ENCODE peak calls at places on chromosome X, in four cellular contexts. One of them, this sample, is unnamed.

GRCh38 chrX:137567474-137568232 is 1.7 kb downstream of the ZIC3 start:
- DNase-seq in spleen: no peak
- DNase-seq in epithelial cell of esophagus: no peak
- DNase-seq in Peyer's patch: no peak
- DNase-seq in this sample: peak

GRCh38 chrX:72461766-72462165 is 110.9 kb downstream of the HDAC8 start:
- DNase-seq in spleen: no peak
- DNase-seq in epithelial cell of esophagus: no peak
- DNase-seq in Peyer's patch: no peak
- DNase-seq in this sample: no peak

GRCh38 chrX:19028560-19028959 is 44.6 kb upstream of the PHKA2 start:
- DNase-seq in spleen: no peak
- DNase-seq in epithelial cell of esophagus: no peak
- DNase-seq in Peyer's patch: no peak
- DNase-seq in this sample: no peak

GRCh38 chrX:112259375-112259774 is 176.8 kb upstream of the TRPC5 start:
- DNase-seq in spleen: no peak
- DNase-seq in epithelial cell of esophagus: no peak
- DNase-seq in Peyer's patch: no peak
- DNase-seq in this sample: no peak

GRCh38 chrX:104135677-104136076 is 21.1 kb downstream of the SLC25A53 start:
- DNase-seq in spleen: no peak
- DNase-seq in epithelial cell of esophagus: no peak
- DNase-seq in Peyer's patch: no peak
- DNase-seq in this sample: peak

GRCh38 chrX:413322-414201 is 26.9 kb upstream of the PPP2R3B start:
- DNase-seq in spleen: no peak
- DNase-seq in epithelial cell of esophagus: no peak
- DNase-seq in Peyer's patch: no peak
- DNase-seq in this sample: peak

GRCh38 chrX:40543661-40544328 is 37.0 kb upstream of the ATP6AP2 start:
- DNase-seq in spleen: no peak
- DNase-seq in epithelial cell of esophagus: peak
- DNase-seq in Peyer's patch: no peak
- DNase-seq in this sample: peak

GRCh38 chrX:42978655-42979379 is 200.9 kb upstream of the PPP1R2C start:
- DNase-seq in spleen: no peak
- DNase-seq in epithelial cell of esophagus: no peak
- DNase-seq in Peyer's patch: no peak
- DNase-seq in this sample: no peak

GRCh38 chrX:111447298-111447697 is 35.3 kb upstream of the DCX start:
- DNase-seq in spleen: no peak
- DNase-seq in epithelial cell of esophagus: peak
- DNase-seq in Peyer's patch: no peak
- DNase-seq in this sample: no peak

GRCh38 chrX:110965409-110965808 is 130.6 kb upstream of the PAK3 start:
- DNase-seq in spleen: no peak
- DNase-seq in epithelial cell of esophagus: peak
- DNase-seq in Peyer's patch: no peak
- DNase-seq in this sample: peak

GRCh38 chrX:11398785-11399184 is 105.6 kb downstream of the AMELX start:
- DNase-seq in spleen: no peak
- DNase-seq in epithelial cell of esophagus: no peak
- DNase-seq in Peyer's patch: no peak
- DNase-seq in this sample: no peak

DNA sequence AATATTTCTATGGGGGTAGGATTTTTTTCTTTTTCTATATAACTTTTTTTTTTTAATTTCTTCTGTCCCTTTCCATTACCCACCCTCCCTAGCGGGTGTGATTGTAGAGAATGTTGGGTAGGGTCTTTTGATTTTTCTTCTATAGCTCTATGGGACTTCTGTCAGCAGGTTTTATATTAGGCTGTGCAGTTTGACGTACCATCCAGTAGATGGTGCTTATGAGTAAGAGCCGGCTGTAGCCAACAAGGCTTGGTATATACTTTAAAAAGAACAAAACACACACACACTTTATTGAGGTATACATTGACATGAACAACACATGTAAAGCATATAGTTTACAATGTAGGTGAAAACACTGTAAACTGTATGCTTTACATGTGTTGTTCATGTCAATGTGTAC is 247.9 kb upstream of the POF1B start:
- DNase-seq in spleen: no peak
- DNase-seq in epithelial cell of esophagus: no peak
- DNase-seq in Peyer's patch: no peak
- DNase-seq in this sample: no peak
- TF ChIP-seq CTCF in spleen: no peak
- TF ChIP-seq CTCF in epithelial cell of esophagus: no peak
- TF ChIP-seq CTCF in Peyer's patch: no peak
- TF ChIP-seq CTCF in this sample: no peak

GRCh38 chrX:100663651-100664050 is 19.7 kb downstream of the SRPX2 start:
- DNase-seq in spleen: no peak
- DNase-seq in epithelial cell of esophagus: peak
- DNase-seq in Peyer's patch: no peak
- DNase-seq in this sample: no peak

GRCh38 chrX:100658936-100659335 is 14.9 kb downstream of the SRPX2 start:
- DNase-seq in spleen: no peak
- DNase-seq in epithelial cell of esophagus: peak
- DNase-seq in Peyer's patch: no peak
- DNase-seq in this sample: no peak

GRCh38 chrX:100662791-100663190 is 18.8 kb downstream of the SRPX2 start:
- DNase-seq in spleen: no peak
- DNase-seq in epithelial cell of esophagus: peak
- DNase-seq in Peyer's patch: no peak
- DNase-seq in this sample: no peak

GRCh38 chrX:100662153-100662552 is 18.2 kb downstream of the SRPX2 start:
- DNase-seq in spleen: no peak
- DNase-seq in epithelial cell of esophagus: no peak
- DNase-seq in Peyer's patch: no peak
- DNase-seq in this sample: no peak

GRCh38 chrX:100659431-100660137 is 15.6 kb downstream of the SRPX2 start:
- DNase-seq in spleen: no peak
- DNase-seq in epithelial cell of esophagus: no peak
- DNase-seq in Peyer's patch: no peak
- DNase-seq in this sample: no peak
- TF ChIP-seq CTCF in spleen: no peak
- TF ChIP-seq CTCF in epithelial cell of esophagus: no peak
- TF ChIP-seq CTCF in Peyer's patch: no peak
- TF ChIP-seq CTCF in this sample: no peak

GRCh38 chrX:23904096-23904495 is 3.6 kb downstream of the APOO start:
- DNase-seq in spleen: no peak
- DNase-seq in epithelial cell of esophagus: peak
- DNase-seq in Peyer's patch: no peak
- DNase-seq in this sample: peak

GRCh38 chrX:23901065-23901464 is 6.7 kb downstream of the APOO start:
- DNase-seq in spleen: no peak
- DNase-seq in epithelial cell of esophagus: peak
- DNase-seq in Peyer's patch: no peak
- DNase-seq in this sample: peak

GRCh38 chrX:23900220-23900797 is 7.4 kb downstream of the APOO start:
- DNase-seq in spleen: no peak
- DNase-seq in epithelial cell of esophagus: peak
- DNase-seq in Peyer's patch: no peak
- DNase-seq in this sample: no peak

GRCh38 chrX:23902419-23902818 is 5.3 kb downstream of the APOO start:
- DNase-seq in spleen: no peak
- DNase-seq in epithelial cell of esophagus: peak
- DNase-seq in Peyer's patch: no peak
- DNase-seq in this sample: peak

GRCh38 chrX:23901805-23902204 is 5.9 kb downstream of the APOO start:
- DNase-seq in spleen: no peak
- DNase-seq in epithelial cell of esophagus: peak
- DNase-seq in Peyer's patch: peak
- DNase-seq in this sample: peak
- TF ChIP-seq CTCF in spleen: peak
- TF ChIP-seq CTCF in epithelial cell of esophagus: peak
- TF ChIP-seq CTCF in Peyer's patch: peak
- TF ChIP-seq CTCF in this sample: peak

DNA sequence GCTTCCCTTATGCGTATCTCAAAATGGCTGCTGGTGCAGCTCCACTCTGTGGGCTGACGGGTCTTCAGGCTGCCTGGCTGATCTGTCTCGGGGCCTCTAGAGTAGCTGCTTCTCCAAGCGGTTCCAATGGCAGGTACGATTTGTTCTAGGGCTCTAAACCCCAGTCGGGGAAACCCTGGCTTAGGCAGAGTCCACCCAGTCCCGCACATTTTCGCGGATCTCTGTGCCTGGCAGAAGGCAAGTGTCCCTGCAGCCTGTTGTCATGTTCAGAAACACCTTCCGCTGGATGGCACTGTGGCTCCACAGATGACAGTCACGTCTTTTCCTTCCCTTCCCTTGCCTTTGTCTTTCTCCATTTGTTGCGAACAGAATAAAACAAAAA is 54.4 kb downstream of the NBDY start:
- DNase-seq in spleen: peak
- DNase-seq in epithelial cell of esophagus: no peak
- DNase-seq in Peyer's patch: peak
- DNase-seq in this sample: peak
- TF ChIP-seq CTCF in spleen: peak
- TF ChIP-seq CTCF in epithelial cell of esophagus: no peak
- TF ChIP-seq CTCF in Peyer's patch: peak
- TF ChIP-seq CTCF in this sample: no peak

This sample was measured in astrocyte of the spinal cord.